ENCODE peak calls at places on chromosomes 16 and 17, in ten cellular contexts. One of them, this sample, is unnamed.

GRCh38 chr16:27508476-27508875 is 41.2 kb downstream of the GTF3C1 start:
- DNase-seq in NCI-H1105 treated with DMSO at 0.1 percent for 48 hours: no peak
- DNase-seq in CD8-positive, alpha-beta T cell: no peak
- DNase-seq in T-cell: no peak
- DNase-seq in amniotic epithelial cell: no peak
- DNase-seq in heart right ventricle: no peak
- DNase-seq in hypothalamus: no peak
- DNase-seq in T-helper 9 cell: no peak
- DNase-seq in stimulated activated CD4-positive, alpha-beta T cell treated with anti-CD3 and anti-CD28 coated beads, Interleukin-4, amount 100 ng/mL, for 4 hours: no peak
- DNase-seq in activated T-cell treated with anti-CD3 and anti-CD28 coated beads for 24 hours: no peak
- DNase-seq in this sample: no peak

GRCh38 chr17:2421315-2422147 is 20.7 kb upstream of the MNT start:
- DNase-seq in NCI-H1105 treated with DMSO at 0.1 percent for 48 hours: peak
- DNase-seq in CD8-positive, alpha-beta T cell: no peak
- DNase-seq in T-cell: no peak
- DNase-seq in amniotic epithelial cell: no peak
- DNase-seq in heart right ventricle: no peak
- DNase-seq in hypothalamus: no peak
- DNase-seq in T-helper 9 cell: no peak
- DNase-seq in stimulated activated CD4-positive, alpha-beta T cell treated with anti-CD3 and anti-CD28 coated beads, Interleukin-4, amount 100 ng/mL, for 4 hours: no peak
- DNase-seq in activated T-cell treated with anti-CD3 and anti-CD28 coated beads for 24 hours: no peak
- DNase-seq in this sample: no peak

GRCh38 chr17:73744411-73744810 is 100.2 kb upstream of the SDK2 start:
- DNase-seq in NCI-H1105 treated with DMSO at 0.1 percent for 48 hours: no peak
- DNase-seq in CD8-positive, alpha-beta T cell: no peak
- DNase-seq in T-cell: no peak
- DNase-seq in amniotic epithelial cell: no peak
- DNase-seq in heart right ventricle: no peak
- DNase-seq in hypothalamus: no peak
- DNase-seq in T-helper 9 cell: no peak
- DNase-seq in stimulated activated CD4-positive, alpha-beta T cell treated with anti-CD3 and anti-CD28 coated beads, Interleukin-4, amount 100 ng/mL, for 4 hours: no peak
- DNase-seq in activated T-cell treated with anti-CD3 and anti-CD28 coated beads for 24 hours: no peak
- DNase-seq in this sample: no peak

GRCh38 chr17:30819941-30820705 is 4.4 kb downstream of the CRLF3 start:
- DNase-seq in NCI-H1105 treated with DMSO at 0.1 percent for 48 hours: no peak
- DNase-seq in CD8-positive, alpha-beta T cell: no peak
- DNase-seq in T-cell: no peak
- DNase-seq in amniotic epithelial cell: peak
- DNase-seq in heart right ventricle: no peak
- DNase-seq in hypothalamus: no peak
- DNase-seq in T-helper 9 cell: no peak
- DNase-seq in stimulated activated CD4-positive, alpha-beta T cell treated with anti-CD3 and anti-CD28 coated beads, Interleukin-4, amount 100 ng/mL, for 4 hours: no peak
- DNase-seq in activated T-cell treated with anti-CD3 and anti-CD28 coated beads for 24 hours: no peak
- DNase-seq in this sample: no peak

GRCh38 chr17:74558882-74559519 is 8.3 kb downstream of the CD300H start:
- DNase-seq in NCI-H1105 treated with DMSO at 0.1 percent for 48 hours: no peak
- DNase-seq in CD8-positive, alpha-beta T cell: no peak
- DNase-seq in T-cell: no peak
- DNase-seq in amniotic epithelial cell: no peak
- DNase-seq in heart right ventricle: no peak
- DNase-seq in hypothalamus: no peak
- DNase-seq in T-helper 9 cell: no peak
- DNase-seq in stimulated activated CD4-positive, alpha-beta T cell treated with anti-CD3 and anti-CD28 coated beads, Interleukin-4, amount 100 ng/mL, for 4 hours: no peak
- DNase-seq in activated T-cell treated with anti-CD3 and anti-CD28 coated beads for 24 hours: no peak
- DNase-seq in this sample: no peak

GRCh38 chr16:82203198-82203597 is 33.2 kb upstream of the MPHOSPH6 start:
- DNase-seq in NCI-H1105 treated with DMSO at 0.1 percent for 48 hours: no peak
- DNase-seq in CD8-positive, alpha-beta T cell: no peak
- DNase-seq in T-cell: no peak
- DNase-seq in amniotic epithelial cell: no peak
- DNase-seq in heart right ventricle: no peak
- DNase-seq in hypothalamus: no peak
- DNase-seq in T-helper 9 cell: no peak
- DNase-seq in stimulated activated CD4-positive, alpha-beta T cell treated with anti-CD3 and anti-CD28 coated beads, Interleukin-4, amount 100 ng/mL, for 4 hours: no peak
- DNase-seq in activated T-cell treated with anti-CD3 and anti-CD28 coated beads for 24 hours: no peak
- DNase-seq in this sample: no peak

GRCh38 chr17:82332669-82333278 is 792 bp downstream of the SECTM1 start:
- DNase-seq in NCI-H1105 treated with DMSO at 0.1 percent for 48 hours: no peak
- DNase-seq in CD8-positive, alpha-beta T cell: no peak
- DNase-seq in T-cell: no peak
- DNase-seq in amniotic epithelial cell: peak
- DNase-seq in heart right ventricle: no peak
- DNase-seq in hypothalamus: no peak
- DNase-seq in T-helper 9 cell: no peak
- DNase-seq in stimulated activated CD4-positive, alpha-beta T cell treated with anti-CD3 and anti-CD28 coated beads, Interleukin-4, amount 100 ng/mL, for 4 hours: no peak
- DNase-seq in activated T-cell treated with anti-CD3 and anti-CD28 coated beads for 24 hours: no peak
- DNase-seq in this sample: no peak

GRCh38 chr16:88584676-88585075 is 14.5 kb downstream of the ZC3H18 start:
- DNase-seq in NCI-H1105 treated with DMSO at 0.1 percent for 48 hours: no peak
- DNase-seq in CD8-positive, alpha-beta T cell: no peak
- DNase-seq in T-cell: no peak
- DNase-seq in amniotic epithelial cell: no peak
- DNase-seq in heart right ventricle: no peak
- DNase-seq in hypothalamus: no peak
- DNase-seq in T-helper 9 cell: no peak
- DNase-seq in stimulated activated CD4-positive, alpha-beta T cell treated with anti-CD3 and anti-CD28 coated beads, Interleukin-4, amount 100 ng/mL, for 4 hours: no peak
- DNase-seq in activated T-cell treated with anti-CD3 and anti-CD28 coated beads for 24 hours: no peak
- DNase-seq in this sample: no peak

GRCh38 chr16:84138500-84138823 is 6.5 kb downstream of the HSDL1 start:
- DNase-seq in NCI-H1105 treated with DMSO at 0.1 percent for 48 hours: no peak
- DNase-seq in CD8-positive, alpha-beta T cell: no peak
- DNase-seq in T-cell: no peak
- DNase-seq in amniotic epithelial cell: no peak
- DNase-seq in heart right ventricle: no peak
- DNase-seq in hypothalamus: no peak
- DNase-seq in T-helper 9 cell: no peak
- DNase-seq in stimulated activated CD4-positive, alpha-beta T cell treated with anti-CD3 and anti-CD28 coated beads, Interleukin-4, amount 100 ng/mL, for 4 hours: no peak
- DNase-seq in activated T-cell treated with anti-CD3 and anti-CD28 coated beads for 24 hours: no peak
- DNase-seq in this sample: no peak

This sample was measured in HS-5.